ENCODE peak calls at places on chromosomes 13 and 19, in nine cellular contexts. K is IMR-90; T is tibial nerve; F is transverse colon; H is aorta; L is CD8-positive, alpha-beta T cell; W is uterus; O is gastrocnemius medialis; A is psoas muscle. S is an unnamed sample.

GRCh38 chr13:48078251-48078656 is 16.6 kb downstream of the MED4 start:
- DNase-seq in K (no peak), T (no peak), F (peak; percentile 13), H (no peak), L (no peak), W (no peak), O (no peak), A (no peak), S (no peak)

GRCh38 chr13:113548171-113548641 is 36.3 kb upstream of the TFDP1 start:
- DNase-seq in K (no peak), T (no peak), F (peak; percentile 6), H (no peak), L (no peak), W (peak; percentile 49), O (no peak), A (no peak), S (no peak)

GRCh38 chr19:55594996-55595530 is 4.3 kb downstream of the FIZ1 start:
- DNase-seq in K (no peak), T (no peak), F (no peak), H (no peak), L (no peak), W (no peak), O (peak; percentile 74), A (no peak), S (no peak)

GRCh38 chr19:54560881-54561385 is 12.7 kb upstream of the LILRA2 start:
- DNase-seq in K (no peak), T (no peak), F (no peak), H (no peak), L (no peak), W (no peak), O (no peak), A (no peak), S (no peak)

GRCh38 chr19:48664476-48664875 is 8.3 kb downstream of the NTN5 start:
- DNase-seq in K (no peak), T (no peak), F (no peak), H (no peak), L (no peak), W (no peak), O (no peak), A (no peak), S (no peak)

GRCh38 chr13:112918746-112919145 is 50.3 kb upstream of the MCF2L start:
- DNase-seq in K (no peak), T (no peak), F (no peak), H (no peak), L (no peak), W (no peak), O (no peak), A (no peak), S (no peak)

GRCh38 chr13:45299194-45299593 is 41.8 kb downstream of the TPT1 start:
- DNase-seq in K (peak; percentile 45), T (no peak), F (no peak), H (no peak), L (no peak), W (no peak), O (no peak), A (no peak), S (no peak)

GRCh38 chr13:24097667-24098066 is 62.9 kb upstream of the SPATA13 start:
- DNase-seq in K (no peak), T (no peak), F (no peak), H (no peak), L (no peak), W (no peak), O (no peak), A (no peak), S (no peak)

GRCh38 chr13:94708031-94708571 is 4.2 kb downstream of the SOX21 start:
- DNase-seq in K (no peak), T (no peak), F (no peak), H (no peak), L (no peak), W (no peak), O (no peak), A (no peak), S (no peak)

DNA sequence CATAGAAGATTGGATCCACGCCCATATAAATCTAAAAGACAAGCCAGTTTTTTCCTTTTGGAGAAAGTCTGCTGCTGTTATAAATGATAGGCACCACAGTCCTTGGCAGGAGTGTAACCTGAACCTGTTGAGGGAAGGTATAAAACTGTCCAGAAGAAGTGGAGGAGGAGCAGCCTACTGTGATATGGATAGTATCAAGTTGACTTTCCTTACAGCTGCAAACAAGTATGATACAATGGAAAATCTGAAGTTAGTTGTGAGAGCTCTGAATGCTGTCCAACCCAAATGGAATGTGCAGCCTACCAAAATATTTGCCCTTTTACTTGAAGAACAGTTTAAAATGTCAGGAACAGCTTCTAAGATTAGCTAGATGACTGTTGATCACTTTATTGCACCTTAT is 399.6 kb downstream of the FGF14 start:
- DNase-seq in K (no peak), T (no peak), F (no peak), H (no peak), L (no peak), W (peak; percentile 48), O (no peak), A (no peak), S (no peak)
- H3K4me1 ChIP-seq in K (no peaks in the 10 kb centered on the region), T (no peaks in the 10 kb centered on the region), F (no peaks in the 10 kb centered on the region), H (no peaks in the 10 kb centered on the region), L (no peaks in the 10 kb centered on the region), W (no peaks in the 10 kb centered on the region), O (no peaks in the 10 kb centered on the region), A (no peaks in the 10 kb centered on the region), S (peaks cover 26% of the 10 kb centered on the region)

DNA sequence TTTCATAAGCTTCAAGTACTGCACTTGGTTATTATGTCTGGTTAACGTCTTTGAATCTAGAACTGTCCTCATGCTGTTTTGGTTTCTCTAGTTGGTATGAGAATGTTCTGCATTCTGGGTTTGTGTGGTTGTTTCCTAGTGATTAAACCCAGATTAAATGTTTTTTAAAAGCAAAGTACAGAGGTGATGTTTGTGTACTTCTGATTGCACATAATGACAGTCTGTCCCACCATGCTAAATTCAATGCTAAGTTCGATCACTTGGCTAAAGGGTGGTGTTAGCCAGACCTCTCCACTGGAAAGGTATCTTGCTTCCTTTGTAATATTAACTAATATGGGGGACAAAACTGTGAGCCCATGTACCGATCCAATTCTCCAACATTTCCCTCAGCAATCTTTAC is 14.6 kb downstream of the N4BP2L1 start:
- DNase-seq in K (no peak), T (no peak), F (no peak), H (no peak), L (no peak), W (no peak), O (no peak), A (no peak), S (no peak)
- H3K27ac ChIP-seq in K (no peak overlapping the region), T (no peak overlapping the region), F (no peak overlapping the region), H (no peak overlapping the region), L (no peak overlapping the region), W (no peak overlapping the region), O (no peak overlapping the region), A (no peak overlapping the region), S (no peak overlapping the region)

GRCh38 chr19:1377176-1377964 is 6.3 kb upstream of the NDUFS7 start:
- DNase-seq in K (no peak), T (no peak), F (no peak), H (no peak), L (no peak), W (no peak), O (no peak), A (no peak), S (no peak)
- H3K4me1 ChIP-seq in K (peaks cover 9% of the 10 kb centered on the region), T (peaks cover 5% of the 10 kb centered on the region), F (peaks cover 10% of the 10 kb centered on the region), H (no peaks in the 10 kb centered on the region), L (no peaks in the 10 kb centered on the region), W (no peaks in the 10 kb centered on the region), O (peaks cover 10% of the 10 kb centered on the region), A (peaks cover 5% of the 10 kb centered on the region), S (no peaks in the 10 kb centered on the region)

DNA sequence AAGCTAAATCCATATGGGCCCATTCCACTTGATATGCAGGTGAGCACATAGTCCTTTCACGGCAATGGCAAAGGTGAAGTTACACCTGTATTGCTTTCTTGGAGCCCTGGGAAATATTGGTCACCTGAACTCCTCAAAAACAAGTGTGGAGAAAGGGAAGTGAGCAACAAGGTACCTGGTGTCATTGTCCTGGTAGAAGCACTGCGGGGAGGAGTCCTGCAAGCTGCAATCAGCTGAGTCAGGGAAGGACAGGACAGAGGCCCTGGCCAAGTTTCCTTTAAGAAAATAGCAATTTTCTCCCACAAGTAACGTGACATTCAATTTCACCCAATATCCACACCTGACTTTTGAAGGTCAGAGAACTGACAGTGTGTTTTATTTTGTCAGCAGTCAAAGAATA is 389.1 kb downstream of the IRS2 start:
- DNase-seq in K (no peak), T (no peak), F (no peak), H (no peak), L (no peak), W (no peak), O (no peak), A (no peak), S (no peak)
- H3K27ac ChIP-seq in K (no peak overlapping the region), T (no peak overlapping the region), F (no peak overlapping the region), H (no peak overlapping the region), L (no peak overlapping the region), W (no peak overlapping the region), O (no peak overlapping the region), A (no peak overlapping the region), S (no peak overlapping the region)

GRCh38 chr19:5977222-5977784 is 637 bp downstream of the RANBP3 start:
- DNase-seq in K (no peak), T (no peak), F (no peak), H (no peak), L (no peak), W (no peak), O (no peak), A (no peak), S (no peak)

GRCh38 chr19:5975388-5975728 is 2.6 kb downstream of the RANBP3 start:
- DNase-seq in K (no peak), T (no peak), F (no peak), H (no peak), L (no peak), W (no peak), O (no peak), A (no peak), S (no peak)

GRCh38 chr19:5976768-5977167 is 1.2 kb downstream of the RANBP3 start:
- DNase-seq in K (no peak), T (no peak), F (no peak), H (no peak), L (no peak), W (no peak), O (no peak), A (no peak), S (no peak)

GRCh38 chr19:5977785-5978605 is at the start of gene RANBP3:
- DNase-seq in K (peak; percentile 99), T (peak; percentile 95), F (peak; percentile 99), H (peak; percentile 100), L (peak; percentile 96), W (peak; percentile 98), O (peak; percentile 99), A (peak; percentile 99), S (peak; percentile 98)

DNA sequence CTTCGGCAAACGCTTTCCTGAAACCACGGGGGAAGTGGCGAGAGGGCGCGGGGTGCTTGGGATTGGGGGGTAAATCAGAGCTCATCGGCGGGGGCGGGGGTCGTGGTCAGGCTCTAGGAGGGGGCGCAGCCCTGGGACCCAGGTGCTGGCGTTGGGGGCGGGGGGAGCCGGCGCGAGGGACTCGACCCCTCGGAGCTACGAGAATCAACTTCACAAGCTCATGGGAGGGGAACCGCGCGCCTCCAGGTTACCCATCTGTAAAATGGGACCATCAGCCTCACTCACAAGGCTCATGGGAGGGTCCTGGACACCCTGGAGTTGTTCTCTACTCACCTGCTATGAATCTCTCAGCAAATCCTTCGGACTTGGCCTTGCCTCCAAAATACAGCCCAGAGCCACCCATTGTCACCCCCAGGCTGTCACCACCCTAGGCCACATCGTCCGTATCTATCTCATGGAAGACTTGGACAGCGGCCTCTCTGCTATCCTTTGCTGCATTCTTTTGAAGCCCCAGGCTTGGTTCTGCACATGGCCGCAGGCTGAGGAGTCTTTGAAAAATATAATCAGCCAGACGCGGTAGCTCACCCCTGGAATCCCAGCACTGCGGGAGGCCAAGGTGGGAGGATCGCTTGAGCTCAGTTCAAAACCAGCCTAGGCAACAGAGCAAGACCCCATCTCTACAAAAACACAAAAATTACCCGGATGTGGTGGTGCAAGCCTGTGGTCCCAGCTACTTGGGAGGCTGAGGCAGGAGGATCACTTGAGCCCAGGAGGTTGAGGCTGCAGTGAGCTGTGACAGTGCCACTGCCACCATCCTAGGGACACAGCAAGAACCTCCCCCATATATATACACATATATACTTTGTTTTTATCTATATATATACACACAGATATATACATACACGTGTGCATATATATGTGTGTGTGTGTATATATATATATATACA is 939 bp upstream of the RANBP3 start:
- DNase-seq in K (no peak), T (no peak), F (no peak), H (no peak), L (no peak), W (peak; percentile 45), O (no peak), A (peak; percentile 50), S (no peak)
- H3K4me1 ChIP-seq in K (peaks cover 19% of the 10 kb centered on the region), T (peaks cover 25% of the 10 kb centered on the region), F (peaks cover 56% of the 10 kb centered on the region), H (no peaks in the 10 kb centered on the region), L (peaks cover 41% of the 10 kb centered on the region), W (peaks cover 10% of the 10 kb centered on the region), O (peaks cover 29% of the 10 kb centered on the region), A (peaks cover 29% of the 10 kb centered on the region), S (no peaks in the 10 kb centered on the region)